ENCODE peak calls at places on chromosomes 3 and 15, in eight cellular contexts. B is non-pigmented ciliary epithelial cell; F is RCC 7860; V is AG08396; Q is activated T-cell treated with anti-CD3 and anti-CD28 coated beads, Interleukin-2, amount 50 U/mL, for 4 hours; X is stimulated activated CD8-positive, alpha-beta memory T cell treated with anti-CD3 and anti-CD28 coated beads, Interleukin-4, amount 100 ng/mL, for 1 hour; C is NAMALWA; R is NCI-H2171 treated with DMSO at 0.1 percent for 48 hours. I is an unnamed sample.

GRCh38 chr3:160448845-160449659 is 534 bp downstream of the TRIM59 start:
- DNase-seq in R (no peak), F (no peak), Q (no peak), X (peak; percentile 10), B (no peak), V (peak; percentile 13), C (peak; percentile 86), I (no peak)

GRCh38 chr3:94175677-94176076 is 112.8 kb downstream of the NSUN3 start:
- DNase-seq in Q (no peak), X (no peak), B (no peak), V (no peak), C (no peak), R (no peak), F (no peak), I (no peak)

GRCh38 chr3:184558726-184559125 is 2.9 kb upstream of the EPHB3 start:
- DNase-seq in X (no peak), V (no peak), F (no peak), C (no peak), B (no peak), R (no peak), Q (no peak), I (no peak)

GRCh38 chr15:99536422-99537033 is 29.3 kb upstream of the MEF2A start:
- DNase-seq in F (peak; percentile 63), X (no peak), B (peak; percentile 17), V (peak; percentile 28), C (no peak), R (no peak), Q (no peak), I (peak; percentile 76)

GRCh38 chr3:168216851-168217250 is 121.1 kb upstream of the GOLIM4 start:
- DNase-seq in F (no peak), C (no peak), X (no peak), B (no peak), Q (no peak), V (no peak), R (peak; percentile 72), I (no peak)

GRCh38 chr3:58557496-58557895 is 19.7 kb downstream of the FAM107A start:
- DNase-seq in B (no peak), X (no peak), Q (no peak), V (no peak), R (no peak), C (no peak), F (no peak), I (no peak)

GRCh38 chr3:62096521-62096920 is 276.8 kb downstream of the FEZF2 start:
- DNase-seq in R (no peak), F (no peak), B (no peak), X (no peak), C (no peak), Q (no peak), V (no peak), I (no peak)

GRCh38 chr3:128484404-128485282 is 8.4 kb downstream of the GATA2 start:
- DNase-seq in Q (no peak), C (no peak), B (no peak), X (no peak), R (no peak), F (no peak), V (no peak), I (no peak)

GRCh38 chr3:28247286-28247685 is 5.9 kb downstream of the CMC1 start:
- DNase-seq in C (no peak), F (no peak), V (no peak), B (no peak), Q (no peak), X (no peak), R (no peak), I (no peak)

GRCh38 chr15:56244811-56245576 is 1.3 kb upstream of the RFX7 start:
- DNase-seq in B (no peak), C (peak; percentile 56), V (no peak), F (no peak), X (no peak), R (no peak), Q (peak; percentile 27), I (peak; percentile 80)

GRCh38 chr3:53716998-53717397 is 129.2 kb downstream of the CHDH start:
- DNase-seq in R (no peak), Q (no peak), F (no peak), B (no peak), V (no peak), C (no peak), X (no peak), I (no peak)

GRCh38 chr3:31880020-31880419 is 101.0 kb downstream of the OSBPL10 start:
- DNase-seq in Q (no peak), V (no peak), X (no peak), R (peak; percentile 74), C (peak; percentile 39), F (no peak), B (no peak), I (no peak)

GRCh38 chr15:37095993-37096877 is 4.1 kb downstream of the MEIS2 start:
- DNase-seq in X (no peak), B (no peak), R (no peak), F (no peak), V (no peak), C (no peak), Q (no peak), I (no peak)